ENCODE peak calls at places on chromosomes 13 and 19, in ten cellular contexts. One of them, this sample, is unnamed.

GRCh38 chr13:35964764-35965163 is 166.4 kb downstream of the DCLK1 start:
- DNase-seq in transverse colon: no peak
- DNase-seq in K562: no peak
- DNase-seq in suprapubic skin: no peak
- DNase-seq in HepG2: peak; percentile 22
- DNase-seq in breast epithelium: no peak
- DNase-seq in GM12878: no peak
- DNase-seq in stomach: no peak
- DNase-seq in vagina: no peak
- DNase-seq in Panc1: no peak
- DNase-seq in this sample: no peak

GRCh38 chr13:30463820-30464495 is 1.8 kb downstream of the HMGB1 start:
- DNase-seq in transverse colon: peak; percentile 75
- DNase-seq in K562: peak; percentile 15
- DNase-seq in suprapubic skin: peak; percentile 83
- DNase-seq in HepG2: peak; percentile 70
- DNase-seq in breast epithelium: peak; percentile 54
- DNase-seq in GM12878: no peak
- DNase-seq in stomach: peak; percentile 61
- DNase-seq in vagina: no peak
- DNase-seq in Panc1: no peak
- DNase-seq in this sample: peak; percentile 94

GRCh38 chr19:18167975-18168645 is 5.5 kb upstream of the IFI30 start:
- DNase-seq in transverse colon: peak; percentile 61
- DNase-seq in K562: peak; percentile 84
- DNase-seq in suprapubic skin: no peak
- DNase-seq in HepG2: no peak
- DNase-seq in breast epithelium: no peak
- DNase-seq in GM12878: no peak
- DNase-seq in stomach: peak; percentile 59
- DNase-seq in vagina: peak; percentile 67
- DNase-seq in Panc1: no peak
- DNase-seq in this sample: peak; percentile 89

GRCh38 chr19:18274303-18274775 is at the start of gene IQCN:
- DNase-seq in transverse colon: peak; percentile 66
- DNase-seq in K562: no peak
- DNase-seq in suprapubic skin: no peak
- DNase-seq in HepG2: peak; percentile 62
- DNase-seq in breast epithelium: no peak
- DNase-seq in GM12878: no peak
- DNase-seq in stomach: peak; percentile 50
- DNase-seq in vagina: no peak
- DNase-seq in Panc1: no peak
- DNase-seq in this sample: no peak

GRCh38 chr19:548841-549830 is 5.3 kb downstream of the GZMM start:
- DNase-seq in transverse colon: no peak
- DNase-seq in K562: no peak
- DNase-seq in suprapubic skin: no peak
- DNase-seq in HepG2: no peak
- DNase-seq in breast epithelium: no peak
- DNase-seq in GM12878: no peak
- DNase-seq in stomach: no peak
- DNase-seq in vagina: no peak
- DNase-seq in Panc1: no peak
- DNase-seq in this sample: no peak

GRCh38 chr13:44651209-44651608 is 75.1 kb upstream of the TSC22D1 start:
- DNase-seq in transverse colon: no peak
- DNase-seq in K562: no peak
- DNase-seq in suprapubic skin: no peak
- DNase-seq in HepG2: no peak
- DNase-seq in breast epithelium: no peak
- DNase-seq in GM12878: no peak
- DNase-seq in stomach: no peak
- DNase-seq in vagina: no peak
- DNase-seq in Panc1: no peak
- DNase-seq in this sample: no peak

GRCh38 chr19:52566588-52566987 is 3.5 kb upstream of the ZNF701 start:
- DNase-seq in transverse colon: no peak
- DNase-seq in K562: peak; percentile 14
- DNase-seq in suprapubic skin: no peak
- DNase-seq in HepG2: no peak
- DNase-seq in breast epithelium: no peak
- DNase-seq in GM12878: no peak
- DNase-seq in stomach: no peak
- DNase-seq in vagina: no peak
- DNase-seq in Panc1: peak; percentile 67
- DNase-seq in this sample: no peak

GRCh38 chr13:99028890-99029289 is 51.0 kb upstream of the DOCK9 start:
- DNase-seq in transverse colon: no peak
- DNase-seq in K562: peak; percentile 35
- DNase-seq in suprapubic skin: no peak
- DNase-seq in HepG2: no peak
- DNase-seq in breast epithelium: no peak
- DNase-seq in GM12878: no peak
- DNase-seq in stomach: no peak
- DNase-seq in vagina: no peak
- DNase-seq in Panc1: no peak
- DNase-seq in this sample: no peak

GRCh38 chr19:46913852-46914430 is 53.1 kb downstream of the ARHGAP35 start:
- DNase-seq in transverse colon: no peak
- DNase-seq in K562: peak; percentile 57
- DNase-seq in suprapubic skin: no peak
- DNase-seq in HepG2: no peak
- DNase-seq in breast epithelium: no peak
- DNase-seq in GM12878: peak; percentile 16
- DNase-seq in stomach: no peak
- DNase-seq in vagina: no peak
- DNase-seq in Panc1: no peak
- DNase-seq in this sample: no peak

GRCh38 chr13:101579291-101579802 is 126.9 kb downstream of the ITGBL1 start:
- DNase-seq in transverse colon: no peak
- DNase-seq in K562: no peak
- DNase-seq in suprapubic skin: no peak
- DNase-seq in HepG2: peak; percentile 2
- DNase-seq in breast epithelium: no peak
- DNase-seq in GM12878: no peak
- DNase-seq in stomach: no peak
- DNase-seq in vagina: no peak
- DNase-seq in Panc1: no peak
- DNase-seq in this sample: no peak

GRCh38 chr13:113950451-113951245 is 23.2 kb downstream of the C13orf46 start:
- DNase-seq in transverse colon: no peak
- DNase-seq in K562: no peak
- DNase-seq in suprapubic skin: no peak
- DNase-seq in HepG2: no peak
- DNase-seq in breast epithelium: no peak
- DNase-seq in GM12878: no peak
- DNase-seq in stomach: no peak
- DNase-seq in vagina: no peak
- DNase-seq in Panc1: no peak
- DNase-seq in this sample: peak; percentile 75

DNA sequence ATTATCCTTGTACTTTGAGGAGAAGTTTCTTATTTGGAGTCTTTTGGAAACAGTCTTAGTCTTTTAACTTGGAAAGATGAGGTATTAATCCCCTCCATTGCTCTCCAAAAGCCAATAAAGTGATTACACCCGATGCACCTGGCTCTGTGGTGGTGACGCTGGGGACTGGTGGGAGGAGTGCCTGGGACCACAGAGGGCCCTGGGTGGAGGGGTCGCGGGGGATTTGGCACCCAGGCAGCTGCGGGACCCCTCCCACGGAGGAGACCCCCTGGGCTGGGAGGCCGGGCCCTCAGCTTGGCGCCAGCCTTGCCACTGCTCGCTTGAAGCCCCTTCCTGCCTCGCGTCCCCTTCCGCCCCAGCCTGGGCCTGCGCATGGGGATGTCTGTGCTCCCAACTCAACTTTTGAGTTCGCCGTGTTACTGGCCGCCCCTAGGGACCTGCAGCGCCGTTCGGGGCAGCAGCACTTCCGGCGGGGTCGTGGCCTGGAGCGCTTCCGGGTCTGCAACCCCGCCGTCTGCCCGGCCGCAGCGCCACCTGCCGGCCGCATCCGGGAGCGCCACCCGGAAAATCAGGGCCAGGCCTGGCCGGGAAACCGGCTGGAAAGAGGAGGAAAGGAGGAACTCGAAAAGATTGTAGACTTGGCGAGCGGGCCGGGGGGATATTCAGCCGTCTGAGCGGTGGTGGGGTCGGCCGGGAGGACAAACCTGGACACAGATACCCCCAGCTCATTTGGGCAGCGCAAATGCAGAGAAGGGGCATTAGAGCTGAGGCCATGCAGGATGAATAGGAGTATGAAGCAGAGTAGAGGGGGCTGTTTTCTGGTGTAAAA is 8.4 kb downstream of the PEAK3 start:
- DNase-seq in transverse colon: peak; percentile 85
- DNase-seq in K562: peak; percentile 90
- DNase-seq in suprapubic skin: no peak
- DNase-seq in HepG2: peak; percentile 64
- DNase-seq in breast epithelium: peak; percentile 82
- DNase-seq in GM12878: peak; percentile 65
- DNase-seq in stomach: peak; percentile 83
- DNase-seq in vagina: no peak
- DNase-seq in Panc1: no peak
- DNase-seq in this sample: peak; percentile 96
- H3K4me1 ChIP-seq in transverse colon: peaks cover 56% of the 10 kb centered on the region
- H3K4me1 ChIP-seq in K562: peaks cover 72% of the 10 kb centered on the region
- H3K4me1 ChIP-seq in suprapubic skin: peaks cover 60% of the 10 kb centered on the region
- H3K4me1 ChIP-seq in HepG2: peaks cover 36% of the 10 kb centered on the region
- H3K4me1 ChIP-seq in breast epithelium: peaks cover 17% of the 10 kb centered on the region
- H3K4me1 ChIP-seq in GM12878: peaks cover 9% of the 10 kb centered on the region
- H3K4me1 ChIP-seq in stomach: peaks cover 48% of the 10 kb centered on the region
- H3K4me1 ChIP-seq in vagina: peaks cover 59% of the 10 kb centered on the region
- H3K4me1 ChIP-seq in Panc1: peaks cover 6% of the 10 kb centered on the region
- H3K4me1 ChIP-seq in this sample: peaks cover 74% of the 10 kb centered on the region

GRCh38 chr13:39496487-39496998 is 106.5 kb downstream of the LHFPL6 start:
- DNase-seq in transverse colon: no peak
- DNase-seq in K562: no peak
- DNase-seq in suprapubic skin: no peak
- DNase-seq in HepG2: no peak
- DNase-seq in breast epithelium: no peak
- DNase-seq in GM12878: no peak
- DNase-seq in stomach: no peak
- DNase-seq in vagina: no peak
- DNase-seq in Panc1: no peak
- DNase-seq in this sample: no peak

GRCh38 chr13:39499580-39499979 is 103.4 kb downstream of the LHFPL6 start:
- DNase-seq in transverse colon: no peak
- DNase-seq in K562: no peak
- DNase-seq in suprapubic skin: no peak
- DNase-seq in HepG2: no peak
- DNase-seq in breast epithelium: no peak
- DNase-seq in GM12878: no peak
- DNase-seq in stomach: no peak
- DNase-seq in vagina: no peak
- DNase-seq in Panc1: no peak
- DNase-seq in this sample: no peak

GRCh38 chr13:39498471-39499114 is 104.4 kb downstream of the LHFPL6 start:
- DNase-seq in transverse colon: no peak
- DNase-seq in K562: no peak
- DNase-seq in suprapubic skin: no peak
- DNase-seq in HepG2: no peak
- DNase-seq in breast epithelium: no peak
- DNase-seq in GM12878: no peak
- DNase-seq in stomach: no peak
- DNase-seq in vagina: no peak
- DNase-seq in Panc1: no peak
- DNase-seq in this sample: no peak

GRCh38 chr13:39490136-39490535 is 112.9 kb downstream of the LHFPL6 start:
- DNase-seq in transverse colon: no peak
- DNase-seq in K562: no peak
- DNase-seq in suprapubic skin: no peak
- DNase-seq in HepG2: no peak
- DNase-seq in breast epithelium: no peak
- DNase-seq in GM12878: no peak
- DNase-seq in stomach: no peak
- DNase-seq in vagina: no peak
- DNase-seq in Panc1: no peak
- DNase-seq in this sample: no peak

DNA sequence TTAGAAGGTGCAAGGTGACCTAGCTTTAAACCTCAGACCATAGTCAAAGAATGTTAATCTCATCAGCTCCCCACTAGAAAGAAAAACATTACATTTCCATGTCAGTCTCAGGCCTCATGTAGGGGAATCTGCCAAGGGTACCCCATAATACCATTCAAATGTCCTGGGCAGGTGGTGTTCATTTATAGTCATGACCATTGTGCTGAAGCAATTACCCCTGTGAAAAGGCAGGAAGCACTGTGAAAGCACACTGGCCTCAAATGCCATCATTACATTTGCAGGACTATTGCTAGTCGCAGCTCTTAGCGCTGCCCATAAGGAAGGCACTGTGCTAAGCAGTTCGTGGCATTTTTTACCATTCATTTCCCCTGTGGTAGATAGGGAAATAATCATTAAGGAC is 109.0 kb downstream of the LHFPL6 start:
- DNase-seq in transverse colon: no peak
- DNase-seq in K562: no peak
- DNase-seq in suprapubic skin: no peak
- DNase-seq in HepG2: no peak
- DNase-seq in breast epithelium: no peak
- DNase-seq in GM12878: no peak
- DNase-seq in stomach: no peak
- DNase-seq in vagina: no peak
- DNase-seq in Panc1: no peak
- DNase-seq in this sample: no peak
- TF ChIP-seq POLR2AphosphoS5 in transverse colon: no peak
- TF ChIP-seq POLR2AphosphoS5 in K562: no peak
- TF ChIP-seq POLR2AphosphoS5 in suprapubic skin: no peak
- TF ChIP-seq POLR2AphosphoS5 in HepG2: no peak
- TF ChIP-seq POLR2AphosphoS5 in breast epithelium: no peak
- TF ChIP-seq POLR2AphosphoS5 in GM12878: no peak
- TF ChIP-seq POLR2AphosphoS5 in stomach: no peak
- TF ChIP-seq POLR2AphosphoS5 in vagina: no peak
- TF ChIP-seq POLR2AphosphoS5 in Panc1: no peak
- TF ChIP-seq POLR2AphosphoS5 in this sample: no peak

GRCh38 chr19:50891253-50891625 is 18.0 kb downstream of the KLK2 start:
- DNase-seq in transverse colon: no peak
- DNase-seq in K562: no peak
- DNase-seq in suprapubic skin: no peak
- DNase-seq in HepG2: no peak
- DNase-seq in breast epithelium: no peak
- DNase-seq in GM12878: no peak
- DNase-seq in stomach: no peak
- DNase-seq in vagina: no peak
- DNase-seq in Panc1: no peak
- DNase-seq in this sample: no peak
- H3K9me3 ChIP-seq in transverse colon: no peaks in the 10 kb centered on the region
- H3K9me3 ChIP-seq in K562: no peaks in the 10 kb centered on the region
- H3K9me3 ChIP-seq in suprapubic skin: no peaks in the 10 kb centered on the region
- H3K9me3 ChIP-seq in HepG2: no peaks in the 10 kb centered on the region
- H3K9me3 ChIP-seq in breast epithelium: no peaks in the 10 kb centered on the region
- H3K9me3 ChIP-seq in GM12878: peaks cover 6% of the 10 kb centered on the region
- H3K9me3 ChIP-seq in stomach: no peaks in the 10 kb centered on the region
- H3K9me3 ChIP-seq in vagina: no peaks in the 10 kb centered on the region
- H3K9me3 ChIP-seq in Panc1: no peaks in the 10 kb centered on the region
- H3K9me3 ChIP-seq in this sample: peaks cover 7% of the 10 kb centered on the region

DNA sequence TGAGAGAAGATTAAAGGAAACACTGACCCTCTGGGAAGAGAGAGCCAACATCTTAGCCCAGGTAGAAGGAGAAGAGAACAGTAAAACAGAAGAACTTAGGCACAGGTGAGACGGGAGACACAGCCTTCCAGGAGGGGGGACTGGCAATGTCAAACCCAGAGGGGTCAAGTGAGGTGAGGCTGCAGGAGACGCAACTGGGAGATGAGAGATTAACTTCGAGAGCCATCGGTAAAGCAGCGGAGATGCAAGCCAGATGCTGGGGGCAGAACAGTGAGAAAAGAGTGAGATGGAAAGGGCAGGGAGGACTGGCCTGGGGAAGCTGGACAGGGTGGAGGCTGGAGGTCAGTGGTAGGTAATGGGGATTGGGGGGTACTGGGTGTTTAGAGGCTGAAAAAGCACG is 5.2 kb downstream of the INSR start:
- DNase-seq in transverse colon: no peak
- DNase-seq in K562: no peak
- DNase-seq in suprapubic skin: no peak
- DNase-seq in HepG2: no peak
- DNase-seq in breast epithelium: no peak
- DNase-seq in GM12878: no peak
- DNase-seq in stomach: no peak
- DNase-seq in vagina: no peak
- DNase-seq in Panc1: no peak
- DNase-seq in this sample: no peak
- H3K4me1 ChIP-seq in transverse colon: peaks cover 15% of the 10 kb centered on the region
- H3K4me1 ChIP-seq in K562: peaks cover 9% of the 10 kb centered on the region
- H3K4me1 ChIP-seq in suprapubic skin: peaks cover 23% of the 10 kb centered on the region
- H3K4me1 ChIP-seq in HepG2: peaks cover 56% of the 10 kb centered on the region
- H3K4me1 ChIP-seq in breast epithelium: no peaks in the 10 kb centered on the region
- H3K4me1 ChIP-seq in GM12878: peaks cover 14% of the 10 kb centered on the region
- H3K4me1 ChIP-seq in stomach: no peaks in the 10 kb centered on the region
- H3K4me1 ChIP-seq in vagina: peaks cover 28% of the 10 kb centered on the region
- H3K4me1 ChIP-seq in Panc1: no peaks in the 10 kb centered on the region
- H3K4me1 ChIP-seq in this sample: peaks cover 18% of the 10 kb centered on the region

This sample was measured in spleen.